ENCODE peak calls at places on chromosomes 1 and 21, in seven cellular contexts. One of them, this sample, is unnamed.

GRCh38 chr1:20540281-20540680 is 12.1 kb upstream of the FAM43B start:
- DNase-seq in pancreas: no peak
- DNase-seq in psoas muscle: no peak
- DNase-seq in endothelial cell of umbilical vein: no peak
- DNase-seq in effector memory CD4-positive, alpha-beta T cell: no peak
- DNase-seq in tibial artery: no peak
- DNase-seq in testis: no peak
- DNase-seq in this sample: no peak

GRCh38 chr1:24688621-24689195 is 45.6 kb downstream of the SRRM1 start:
- DNase-seq in psoas muscle: peak; percentile 79
- DNase-seq in tibial artery: peak; percentile 83
- DNase-seq in effector memory CD4-positive, alpha-beta T cell: peak; percentile 37
- DNase-seq in pancreas: peak; percentile 65
- DNase-seq in endothelial cell of umbilical vein: peak; percentile 70
- DNase-seq in testis: peak; percentile 78
- DNase-seq in this sample: peak; percentile 87

GRCh38 chr21:28427356-28428022 is 565.2 kb downstream of the LTN1 start:
- DNase-seq in testis: no peak
- DNase-seq in endothelial cell of umbilical vein: no peak
- DNase-seq in psoas muscle: no peak
- DNase-seq in pancreas: no peak
- DNase-seq in effector memory CD4-positive, alpha-beta T cell: no peak
- DNase-seq in tibial artery: no peak
- DNase-seq in this sample: no peak

GRCh38 chr1:96234299-96234698 is 487.3 kb upstream of the PTBP2 start:
- DNase-seq in psoas muscle: peak; percentile 49
- DNase-seq in testis: no peak
- DNase-seq in effector memory CD4-positive, alpha-beta T cell: no peak
- DNase-seq in pancreas: peak; percentile 36
- DNase-seq in tibial artery: peak; percentile 52
- DNase-seq in endothelial cell of umbilical vein: peak; percentile 66
- DNase-seq in this sample: peak; percentile 34

GRCh38 chr1:7232441-7232840 is 447.2 kb downstream of the CAMTA1 start:
- DNase-seq in pancreas: no peak
- DNase-seq in tibial artery: no peak
- DNase-seq in endothelial cell of umbilical vein: no peak
- DNase-seq in testis: no peak
- DNase-seq in effector memory CD4-positive, alpha-beta T cell: no peak
- DNase-seq in psoas muscle: no peak
- DNase-seq in this sample: no peak

GRCh38 chr1:180231506-180232420 is 1.7 kb downstream of the LHX4 start:
- DNase-seq in endothelial cell of umbilical vein: peak; percentile 29
- DNase-seq in psoas muscle: no peak
- DNase-seq in pancreas: no peak
- DNase-seq in testis: peak; percentile 55
- DNase-seq in tibial artery: no peak
- DNase-seq in effector memory CD4-positive, alpha-beta T cell: no peak
- DNase-seq in this sample: no peak

GRCh38 chr1:220300442-220301121 is 28.3 kb upstream of the RAB3GAP2 start:
- DNase-seq in testis: peak; percentile 88
- DNase-seq in psoas muscle: peak; percentile 63
- DNase-seq in pancreas: no peak
- DNase-seq in tibial artery: peak; percentile 87
- DNase-seq in endothelial cell of umbilical vein: peak; percentile 95
- DNase-seq in effector memory CD4-positive, alpha-beta T cell: no peak
- DNase-seq in this sample: peak; percentile 79

GRCh38 chr1:205701891-205702290 is 21.6 kb upstream of the SLC45A3 start:
- DNase-seq in testis: no peak
- DNase-seq in tibial artery: no peak
- DNase-seq in effector memory CD4-positive, alpha-beta T cell: no peak
- DNase-seq in endothelial cell of umbilical vein: no peak
- DNase-seq in psoas muscle: no peak
- DNase-seq in pancreas: no peak
- DNase-seq in this sample: no peak

GRCh38 chr21:41321211-41321907 is 4.8 kb downstream of the FAM3B start:
- DNase-seq in effector memory CD4-positive, alpha-beta T cell: no peak
- DNase-seq in tibial artery: no peak
- DNase-seq in testis: no peak
- DNase-seq in pancreas: no peak
- DNase-seq in endothelial cell of umbilical vein: no peak
- DNase-seq in psoas muscle: no peak
- DNase-seq in this sample: no peak

GRCh38 chr21:31675332-31675731 is 15.8 kb downstream of the SOD1 start:
- DNase-seq in psoas muscle: no peak
- DNase-seq in endothelial cell of umbilical vein: no peak
- DNase-seq in effector memory CD4-positive, alpha-beta T cell: no peak
- DNase-seq in pancreas: no peak
- DNase-seq in testis: no peak
- DNase-seq in tibial artery: no peak
- DNase-seq in this sample: no peak

GRCh38 chr1:115073298-115074087 is 15.8 kb downstream of the TSPAN2 start:
- DNase-seq in effector memory CD4-positive, alpha-beta T cell: no peak
- DNase-seq in testis: no peak
- DNase-seq in tibial artery: no peak
- DNase-seq in endothelial cell of umbilical vein: no peak
- DNase-seq in psoas muscle: no peak
- DNase-seq in pancreas: no peak
- DNase-seq in this sample: peak; percentile 55
- H3K27ac ChIP-seq in effector memory CD4-positive, alpha-beta T cell: no peak overlapping the region
- H3K27ac ChIP-seq in testis: no peak overlapping the region
- H3K27ac ChIP-seq in tibial artery: peak overlapping the region; percentile 84
- H3K27ac ChIP-seq in endothelial cell of umbilical vein: no peak overlapping the region
- H3K27ac ChIP-seq in psoas muscle: peak overlapping the region; percentile 50
- H3K27ac ChIP-seq in pancreas: peak overlapping the region; percentile 8
- H3K27ac ChIP-seq in this sample: peak overlapping the region; percentile 62

GRCh38 chr1:12619396-12620141 is 1.6 kb upstream of the DHRS3 start:
- DNase-seq in psoas muscle: peak; percentile 91
- DNase-seq in tibial artery: peak; percentile 92
- DNase-seq in endothelial cell of umbilical vein: peak; percentile 85
- DNase-seq in testis: peak; percentile 93
- DNase-seq in pancreas: peak; percentile 87
- DNase-seq in effector memory CD4-positive, alpha-beta T cell: peak; percentile 59
- DNase-seq in this sample: peak; percentile 94

GRCh38 chr1:12621346-12622320 is 3.6 kb upstream of the DHRS3 start:
- DNase-seq in effector memory CD4-positive, alpha-beta T cell: no peak
- DNase-seq in testis: no peak
- DNase-seq in tibial artery: peak; percentile 60
- DNase-seq in psoas muscle: no peak
- DNase-seq in pancreas: no peak
- DNase-seq in endothelial cell of umbilical vein: peak; percentile 79
- DNase-seq in this sample: peak; percentile 77

GRCh38 chr1:12618661-12619395 is 818 bp upstream of the DHRS3 start:
- DNase-seq in effector memory CD4-positive, alpha-beta T cell: peak; percentile 49
- DNase-seq in endothelial cell of umbilical vein: peak; percentile 83
- DNase-seq in tibial artery: peak; percentile 86
- DNase-seq in testis: peak; percentile 56
- DNase-seq in pancreas: peak; percentile 68
- DNase-seq in psoas muscle: peak; percentile 87
- DNase-seq in this sample: peak; percentile 87

GRCh38 chr1:12620931-12621330 is 2.9 kb upstream of the DHRS3 start:
- DNase-seq in effector memory CD4-positive, alpha-beta T cell: no peak
- DNase-seq in psoas muscle: no peak
- DNase-seq in endothelial cell of umbilical vein: no peak
- DNase-seq in pancreas: no peak
- DNase-seq in testis: no peak
- DNase-seq in tibial artery: no peak
- DNase-seq in this sample: no peak

DNA sequence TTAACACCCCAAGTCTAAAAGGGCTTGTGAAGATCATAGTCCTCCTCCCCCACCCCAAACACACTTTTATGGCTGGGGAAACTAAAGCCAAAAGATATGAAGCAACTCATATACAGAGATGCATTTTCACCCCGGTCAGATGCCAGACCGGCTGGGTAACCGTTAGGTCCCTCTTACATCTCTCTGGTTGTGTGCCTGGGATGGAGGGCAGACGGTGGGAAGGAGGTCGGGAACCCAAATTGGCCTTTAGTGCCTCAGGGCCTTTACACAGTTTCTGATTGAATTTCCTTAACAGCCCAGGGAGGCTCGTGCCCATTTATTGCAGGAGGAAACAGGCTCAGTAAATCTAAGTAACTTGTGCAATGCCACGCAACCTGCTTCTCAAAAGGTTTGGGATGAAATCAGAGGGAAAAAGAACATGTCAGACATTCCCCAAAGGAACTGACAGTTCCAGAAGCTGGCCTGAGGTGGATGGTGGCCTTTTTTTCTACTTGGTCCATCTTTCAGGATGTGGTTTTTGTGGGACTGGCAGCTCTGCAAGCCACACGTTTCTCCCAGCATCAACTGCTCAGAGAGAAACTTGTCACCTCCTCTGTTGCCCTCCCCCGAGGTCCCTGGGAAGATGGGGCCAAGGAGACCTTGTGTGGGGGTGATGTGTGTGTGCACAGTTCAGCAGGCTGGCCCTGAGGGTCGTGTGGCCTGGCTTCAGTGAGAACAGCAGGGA is 2.3 kb upstream of the DHRS3 start:
- DNase-seq in tibial artery: no peak
- DNase-seq in pancreas: no peak
- DNase-seq in testis: no peak
- DNase-seq in psoas muscle: no peak
- DNase-seq in effector memory CD4-positive, alpha-beta T cell: no peak
- DNase-seq in endothelial cell of umbilical vein: no peak
- DNase-seq in this sample: no peak
- H3K4me3 ChIP-seq in tibial artery: peak overlapping the region; percentile 92
- H3K4me3 ChIP-seq in pancreas: peak overlapping the region; percentile 92
- H3K4me3 ChIP-seq in testis: no peak overlapping the region
- H3K4me3 ChIP-seq in psoas muscle: peak overlapping the region; percentile 85
- H3K4me3 ChIP-seq in effector memory CD4-positive, alpha-beta T cell: no peak overlapping the region
- H3K4me3 ChIP-seq in endothelial cell of umbilical vein: no peak overlapping the region
- H3K4me3 ChIP-seq in this sample: no peak overlapping the region

DNA sequence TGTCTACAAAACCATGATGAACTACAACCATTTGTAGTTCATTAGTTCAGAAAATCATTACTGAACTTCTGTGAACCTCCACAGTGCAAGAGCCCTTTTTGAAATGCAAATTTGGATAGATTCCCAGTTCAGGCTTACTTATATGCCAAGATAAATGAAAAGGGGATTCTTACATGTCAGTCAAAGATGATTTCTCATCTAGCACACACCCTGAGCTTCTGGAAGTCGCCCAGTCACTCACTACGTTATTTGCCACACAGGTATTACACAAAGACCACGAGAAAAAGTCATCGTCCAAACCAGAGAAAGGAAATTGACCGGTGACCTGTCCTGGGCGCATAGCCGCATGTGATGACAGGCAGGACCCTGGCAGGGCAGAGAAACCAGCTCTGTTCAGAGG is 41.8 kb downstream of the ETS2 start:
- DNase-seq in testis: no peak
- DNase-seq in psoas muscle: no peak
- DNase-seq in pancreas: no peak
- DNase-seq in tibial artery: no peak
- DNase-seq in effector memory CD4-positive, alpha-beta T cell: no peak
- DNase-seq in endothelial cell of umbilical vein: no peak
- DNase-seq in this sample: no peak
- H3K27ac ChIP-seq in testis: no peak overlapping the region
- H3K27ac ChIP-seq in psoas muscle: peak overlapping the region; percentile 53
- H3K27ac ChIP-seq in pancreas: no peak overlapping the region
- H3K27ac ChIP-seq in tibial artery: peak overlapping the region; percentile 22
- H3K27ac ChIP-seq in effector memory CD4-positive, alpha-beta T cell: no peak overlapping the region
- H3K27ac ChIP-seq in endothelial cell of umbilical vein: no peak overlapping the region
- H3K27ac ChIP-seq in this sample: no peak overlapping the region

DNA sequence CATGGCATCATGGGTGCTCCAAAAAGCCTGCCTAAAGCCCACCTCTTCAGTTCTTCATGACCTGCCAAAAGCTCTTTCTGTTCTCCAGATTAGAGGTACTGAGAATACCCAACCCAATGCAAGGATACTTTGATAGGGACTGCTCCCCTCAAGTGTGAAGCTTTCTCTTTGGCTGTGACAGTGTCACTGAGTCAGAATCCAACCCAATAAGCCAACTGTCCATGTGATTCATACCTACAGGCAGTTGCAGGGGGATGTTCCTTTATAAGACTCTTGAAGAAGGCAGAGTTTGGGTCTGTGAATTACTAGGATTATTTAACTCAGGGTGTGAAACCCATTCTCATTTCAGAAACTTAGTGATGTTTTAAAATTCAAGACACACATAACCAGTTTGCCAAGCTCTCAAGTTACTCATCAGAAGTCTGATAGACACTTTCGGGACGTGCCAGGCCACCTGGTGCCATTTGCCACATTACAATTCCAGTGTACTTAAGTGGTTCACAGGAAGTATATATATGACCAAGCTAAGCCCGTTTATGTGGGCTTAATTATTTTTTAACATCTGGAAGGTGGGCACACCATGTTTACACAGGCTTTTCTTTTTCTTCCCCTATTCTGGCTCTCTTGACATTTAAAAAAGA is 265.8 kb downstream of the NFIA start:
- DNase-seq in endothelial cell of umbilical vein: no peak
- DNase-seq in effector memory CD4-positive, alpha-beta T cell: no peak
- DNase-seq in testis: no peak
- DNase-seq in psoas muscle: no peak
- DNase-seq in pancreas: no peak
- DNase-seq in tibial artery: no peak
- DNase-seq in this sample: no peak
- H3K4me3 ChIP-seq in endothelial cell of umbilical vein: no peak overlapping the region
- H3K4me3 ChIP-seq in effector memory CD4-positive, alpha-beta T cell: no peak overlapping the region
- H3K4me3 ChIP-seq in testis: no peak overlapping the region
- H3K4me3 ChIP-seq in psoas muscle: no peak overlapping the region
- H3K4me3 ChIP-seq in pancreas: no peak overlapping the region
- H3K4me3 ChIP-seq in tibial artery: no peak overlapping the region
- H3K4me3 ChIP-seq in this sample: no peak overlapping the region

GRCh38 chr1:26305667-26306289 is 658 bp downstream of the UBXN11 start:
- DNase-seq in psoas muscle: no peak
- DNase-seq in tibial artery: no peak
- DNase-seq in pancreas: no peak
- DNase-seq in effector memory CD4-positive, alpha-beta T cell: no peak
- DNase-seq in testis: no peak
- DNase-seq in endothelial cell of umbilical vein: peak; percentile 13
- DNase-seq in this sample: peak; percentile 33
- H3K27ac ChIP-seq in psoas muscle: peak overlapping the region; percentile 36
- H3K27ac ChIP-seq in tibial artery: peak overlapping the region; percentile 31
- H3K27ac ChIP-seq in pancreas: no peak overlapping the region
- H3K27ac ChIP-seq in effector memory CD4-positive, alpha-beta T cell: peak overlapping the region; percentile 76
- H3K27ac ChIP-seq in testis: peak overlapping the region; percentile 27
- H3K27ac ChIP-seq in endothelial cell of umbilical vein: peak overlapping the region; percentile 9
- H3K27ac ChIP-seq in this sample: peak overlapping the region; percentile 23

GRCh38 chr1:87046951-87047350 is 132.5 kb downstream of the HS2ST1 start:
- DNase-seq in effector memory CD4-positive, alpha-beta T cell: no peak
- DNase-seq in endothelial cell of umbilical vein: no peak
- DNase-seq in tibial artery: no peak
- DNase-seq in testis: no peak
- DNase-seq in psoas muscle: no peak
- DNase-seq in pancreas: no peak
- DNase-seq in this sample: no peak

GRCh38 chr1:87044840-87045239 is 130.4 kb downstream of the HS2ST1 start:
- DNase-seq in pancreas: no peak
- DNase-seq in endothelial cell of umbilical vein: no peak
- DNase-seq in effector memory CD4-positive, alpha-beta T cell: peak; percentile 6
- DNase-seq in psoas muscle: no peak
- DNase-seq in testis: no peak
- DNase-seq in tibial artery: no peak
- DNase-seq in this sample: no peak

GRCh38 chr1:87042127-87042811 is 127.8 kb downstream of the HS2ST1 start:
- DNase-seq in pancreas: no peak
- DNase-seq in effector memory CD4-positive, alpha-beta T cell: no peak
- DNase-seq in testis: no peak
- DNase-seq in psoas muscle: no peak
- DNase-seq in tibial artery: no peak
- DNase-seq in endothelial cell of umbilical vein: no peak
- DNase-seq in this sample: no peak

GRCh38 chr1:87045757-87046422 is 131.5 kb downstream of the HS2ST1 start:
- DNase-seq in pancreas: no peak
- DNase-seq in tibial artery: no peak
- DNase-seq in effector memory CD4-positive, alpha-beta T cell: peak; percentile 12
- DNase-seq in testis: no peak
- DNase-seq in endothelial cell of umbilical vein: no peak
- DNase-seq in psoas muscle: no peak
- DNase-seq in this sample: no peak

GRCh38 chr1:87044424-87044823 is 130.0 kb downstream of the HS2ST1 start:
- DNase-seq in psoas muscle: no peak
- DNase-seq in tibial artery: no peak
- DNase-seq in testis: no peak
- DNase-seq in pancreas: no peak
- DNase-seq in effector memory CD4-positive, alpha-beta T cell: no peak
- DNase-seq in endothelial cell of umbilical vein: no peak
- DNase-seq in this sample: no peak
- H3K4me3 ChIP-seq in psoas muscle: no peak overlapping the region
- H3K4me3 ChIP-seq in tibial artery: no peak overlapping the region
- H3K4me3 ChIP-seq in testis: no peak overlapping the region
- H3K4me3 ChIP-seq in pancreas: no peak overlapping the region
- H3K4me3 ChIP-seq in effector memory CD4-positive, alpha-beta T cell: no peak overlapping the region
- H3K4me3 ChIP-seq in endothelial cell of umbilical vein: no peak overlapping the region
- H3K4me3 ChIP-seq in this sample: no peak overlapping the region

This sample was measured in right cardiac atrium.